ENCODE peak calls at places on chromosomes 2 and 18, in nine cellular contexts. W is IMR-90, B is astrocyte of the spinal cord, A is choroid plexus epithelial cell, R is fibroblast of lung, S is cardiac muscle cell, I is neural crest cell, Z is AG10803, T is left ventricle myocardium inferior. V is an unnamed sample.
A peak's percentile ranks its signal among the peaks of the same experiment; 100 is the strongest.

GRCh38 chr18:34957119-34957863 is 83.9 kb upstream of the MAPRE2 start:
- DNase-seq in S (no peak), W (no peak), R (no peak), I (no peak), Z (no peak), T (no peak), A (peak; percentile 28), B (peak; percentile 56), V (no peak)

GRCh38 chr18:58646334-58646862 is 17.5 kb upstream of the ALPK2 start:
- DNase-seq in B (no peak), R (no peak), A (no peak), I (no peak), Z (no peak), S (no peak), T (no peak), W (no peak), V (no peak)

GRCh38 chr2:168530980-168531379 is 74.9 kb downstream of the CERS6 start:
- DNase-seq in T (no peak), S (no peak), Z (peak; percentile 78), B (peak; percentile 44), I (no peak), W (peak; percentile 50), A (peak; percentile 75), R (peak; percentile 40), V (no peak)

GRCh38 chr2:149027602-149028250 is 10.8 kb upstream of the LYPD6B start:
- DNase-seq in W (no peak), R (no peak), S (no peak), B (no peak), Z (no peak), A (no peak), T (no peak), I (no peak), V (no peak)

GRCh38 chr2:172050506-172051125 is 34.7 kb upstream of the DLX1 start:
- DNase-seq in T (no peak), I (no peak), R (no peak), A (peak; percentile 16), Z (peak; percentile 22), W (no peak), S (peak; percentile 47), B (no peak), V (no peak)

GRCh38 chr2:227503433-227504406 is 31.8 kb downstream of the AGFG1 start:
- DNase-seq in B (peak; percentile 61), Z (peak; percentile 73), A (no peak), I (no peak), W (peak; percentile 57), T (no peak), S (no peak), R (peak; percentile 64), V (no peak)

GRCh38 chr2:109180786-109181185 is 51.8 kb downstream of the SH3RF3 start:
- DNase-seq in R (peak; percentile 33), Z (no peak), A (peak; percentile 73), T (no peak), I (no peak), W (peak; percentile 73), S (no peak), B (peak; percentile 49), V (no peak)

GRCh38 chr18:22110482-22110924 is 58.9 kb upstream of the GATA6 start:
- DNase-seq in R (no peak), B (no peak), I (no peak), A (no peak), W (no peak), T (no peak), S (peak; percentile 46), Z (no peak), V (no peak)

GRCh38 chr2:151033454-151034248 is 228.0 kb downstream of the RBM43 start:
- DNase-seq in S (no peak), I (no peak), A (no peak), T (no peak), R (no peak), Z (peak; percentile 39), W (no peak), B (no peak), V (no peak)

GRCh38 chr18:37419866-37420265 is 145.7 kb downstream of the CELF4 start:
- DNase-seq in S (no peak), B (no peak), T (no peak), I (no peak), Z (no peak), W (no peak), A (no peak), R (no peak), V (no peak)

GRCh38 chr2:54560146-54560881 is 104.2 kb downstream of the SPTBN1 start:
- DNase-seq in I (no peak), R (peak; percentile 81), S (no peak), Z (peak; percentile 86), T (no peak), W (peak; percentile 59), A (peak; percentile 79), B (peak; percentile 71), V (peak; percentile 71)

GRCh38 chr18:36578871-36579270 is 249.9 kb downstream of the TPGS2 start:
- DNase-seq in S (no peak), T (no peak), W (peak; percentile 62), Z (peak; percentile 78), I (no peak), A (peak; percentile 36), B (peak; percentile 14), R (peak; percentile 59), V (no peak)

GRCh38 chr2:119517433-119517832 is 6.8 kb downstream of the SCTR start:
- DNase-seq in R (peak; percentile 36), B (peak; percentile 8), Z (peak; percentile 34), I (peak; percentile 60), T (peak; percentile 44), W (peak; percentile 21), A (peak; percentile 72), S (peak; percentile 77), V (no peak)

GRCh38 chr2:189178007-189178406 is 1.6 kb downstream of the COL5A2 start:
- DNase-seq in I (no peak), B (peak; percentile 67), T (no peak), S (no peak), R (peak; percentile 68), W (peak; percentile 51), Z (peak; percentile 44), A (peak; percentile 70), V (no peak)

GRCh38 chr2:220556658-220557057 is 929.2 kb downstream of the SLC4A3 start:
- DNase-seq in A (peak; percentile 70), R (peak; percentile 12), S (no peak), Z (peak; percentile 76), I (no peak), T (no peak), B (peak; percentile 72), W (peak; percentile 67), V (no peak)

GRCh38 chr2:234682492-234683228 is 185.8 kb upstream of the ARL4C start:
- DNase-seq in Z (peak; percentile 14), S (no peak), A (no peak), B (peak; percentile 23), R (peak; percentile 23), T (no peak), I (no peak), W (peak; percentile 49), V (peak; percentile 34)

DNA sequence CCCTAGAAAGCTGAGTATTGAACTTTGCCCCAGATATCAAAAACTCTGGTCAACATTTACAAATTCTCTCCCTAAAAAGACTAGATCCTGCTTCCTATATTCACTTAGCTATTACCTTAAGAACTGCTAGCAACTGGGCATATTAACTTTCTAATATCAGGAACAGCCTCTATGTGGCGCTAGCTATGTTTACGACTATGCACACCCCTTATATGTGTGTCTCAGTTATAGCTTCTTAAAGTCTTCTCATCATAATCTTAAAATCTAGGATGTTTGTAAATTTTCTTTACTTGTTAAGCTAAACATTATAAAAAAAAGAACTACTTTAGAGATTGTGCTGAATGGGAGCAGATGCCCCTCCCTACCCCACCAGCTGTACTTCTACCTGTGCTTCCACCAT is 1.7 kb upstream of the STAMBP start:
- DNase-seq in S (peak; percentile 20), R (peak; percentile 61), I (no peak), Z (peak; percentile 34), B (peak; percentile 59), T (no peak), A (peak; percentile 78), W (peak; percentile 51), V (no peak)
- TF ChIP-seq CTCF in S (peak; percentile 55), R (peak; percentile 38), I (peak; percentile 53), Z (peak; percentile 52), B (peak; percentile 43), T (peak; percentile 20), A (peak; percentile 59), W (peak; percentile 49), V (peak; percentile 34)

DNA sequence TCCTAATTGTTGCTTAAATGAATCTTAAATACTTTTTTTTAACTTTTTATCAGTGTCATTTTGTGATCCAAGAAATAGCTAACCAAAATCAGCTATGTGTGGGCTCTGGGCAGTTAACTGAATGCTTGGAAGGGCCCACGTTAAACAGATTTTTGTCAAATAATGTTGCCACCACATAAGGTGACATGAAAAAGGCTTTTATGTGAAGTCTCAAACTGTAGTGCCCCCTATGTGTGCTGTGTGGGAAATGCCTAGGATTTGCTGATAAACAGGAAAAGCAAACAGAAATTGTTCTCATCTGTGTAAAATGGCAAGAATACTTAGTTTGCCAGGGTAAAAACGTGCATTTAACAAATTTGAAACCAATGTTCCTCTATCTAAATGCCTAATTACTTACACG is 242.2 kb downstream of the ZNF516 start:
- DNase-seq in W (peak; percentile 6), R (peak; percentile 29), A (peak; percentile 16), T (no peak), S (peak; percentile 31), Z (peak; percentile 10), B (peak; percentile 23), I (no peak), V (no peak)
- TF ChIP-seq CTCF in W (peak; percentile 43), R (peak; percentile 15), A (peak; percentile 49), T (peak; percentile 22), S (peak; percentile 42), Z (peak; percentile 62), B (peak; percentile 54), I (peak; percentile 65), V (peak; percentile 41)

GRCh38 chr18:55405655-55406373 is 182.2 kb downstream of the TCF4 start:
- DNase-seq in Z (peak; percentile 86), I (no peak), B (peak; percentile 95), W (peak; percentile 95), S (peak; percentile 55), T (peak; percentile 87), A (peak; percentile 98), R (peak; percentile 96), V (peak; percentile 98)
- TF ChIP-seq CTCF in Z (peak; percentile 16), I (no peak), B (peak; percentile 8), W (no peak), S (peak; percentile 21), T (peak; percentile 42), A (peak; percentile 45), R (no peak), V (no peak)

DNA sequence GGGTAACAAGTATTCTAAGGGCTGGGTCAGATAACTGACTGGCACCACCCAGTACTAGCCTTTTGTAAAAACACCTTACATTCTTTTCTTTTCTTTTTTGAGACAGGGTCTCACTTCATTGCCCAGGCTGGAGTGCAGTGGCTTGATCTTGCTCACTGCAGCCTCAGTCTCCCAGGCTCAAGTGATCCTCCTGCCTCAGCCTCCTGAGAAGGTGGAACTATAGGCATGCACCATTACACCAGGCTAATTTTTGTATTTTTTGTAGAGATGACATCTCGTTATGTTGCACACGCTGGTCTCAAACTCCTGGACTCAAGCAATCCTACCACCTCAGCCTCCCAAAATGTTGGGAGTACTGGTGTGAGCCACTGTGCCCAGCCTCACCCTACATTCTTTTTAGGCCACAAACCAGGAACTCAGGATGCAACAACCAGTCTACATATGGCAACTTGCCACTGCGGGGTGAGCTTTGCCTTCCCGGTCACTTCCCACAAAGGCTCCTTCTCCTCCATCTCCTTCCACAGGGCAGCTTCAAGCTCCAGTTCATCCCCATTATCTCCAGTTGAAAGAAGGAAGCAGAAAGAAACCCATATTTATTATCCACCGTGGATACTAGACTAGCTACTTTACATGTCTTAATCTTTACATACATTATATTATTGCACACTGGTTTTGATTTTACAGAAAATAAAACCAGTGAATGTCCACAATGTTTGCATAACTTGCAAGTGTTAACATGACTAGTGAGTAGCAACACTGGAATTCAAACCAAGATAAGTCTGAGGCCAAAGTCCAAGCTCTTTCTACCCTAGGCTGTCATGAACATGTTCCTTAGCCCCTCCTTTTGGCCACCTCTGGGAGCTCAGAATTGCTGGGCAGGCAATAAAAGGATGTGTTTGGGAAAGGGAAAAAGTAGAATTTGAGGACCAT is 23.7 kb upstream of the AP1S3 start:
- DNase-seq in W (peak; percentile 77), A (peak; percentile 88), T (no peak), I (no peak), S (no peak), R (peak; percentile 80), B (peak; percentile 59), Z (peak; percentile 81), V (no peak)
- TF ChIP-seq CTCF in W (no peak), A (peak; percentile 28), T (no peak), I (no peak), S (peak; percentile 22), R (no peak), B (no peak), Z (peak; percentile 45), V (no peak)

V was measured in right atrium auricular region.